ENCODE peak calls at places on chromosomes 1 and 21, in six cellular contexts. M is dorsolateral prefrontal cortex, T is cardiac muscle cell, V is lower leg skin, O is DND-41, D is AG10803. P is an unnamed sample.

GRCh38 chr1:239682945-239683344 is 296.6 kb downstream of the CHRM3 start:
- DNase-seq in M (no peak), V (no peak), D (no peak), T (no peak), O (no peak), P (no peak)

GRCh38 chr21:27365394-27365793 is 398.5 kb upstream of the ADAMTS5 start:
- DNase-seq in D (peak; percentile 42), M (no peak), T (no peak), V (no peak), O (no peak), P (no peak)

GRCh38 chr1:66182551-66183178 is 351.3 kb upstream of the SGIP1 start:
- DNase-seq in V (no peak), T (peak; percentile 91), O (no peak), M (no peak), D (peak; percentile 80), P (peak; percentile 63)

GRCh38 chr21:19557046-19557445 is 1153.5 kb upstream of the TMPRSS15 start:
- DNase-seq in V (no peak), T (no peak), D (no peak), M (no peak), O (no peak), P (no peak)

GRCh38 chr1:150093805-150094204 is 26.2 kb downstream of the VPS45 start:
- DNase-seq in O (no peak), T (no peak), D (no peak), M (no peak), V (no peak), P (no peak)

GRCh38 chr1:59917026-59917784 is 9.4 kb downstream of the CYP2J2 start:
- DNase-seq in O (no peak), M (peak; percentile 75), T (no peak), V (no peak), D (no peak), P (no peak)

GRCh38 chr1:94103608-94104007 is 17.3 kb downstream of the ABCA4 start:
- DNase-seq in O (no peak), V (peak; percentile 14), D (no peak), M (no peak), T (no peak), P (no peak)

GRCh38 chr1:41741244-41741643 is 177.5 kb downstream of the HIVEP3 start:
- DNase-seq in O (no peak), D (no peak), V (no peak), M (no peak), T (no peak), P (no peak)

GRCh38 chr1:69787151-69787550 is 219.4 kb downstream of the LRRC7 start:
- DNase-seq in D (no peak), T (no peak), O (peak; percentile 5), V (no peak), M (no peak), P (no peak)

GRCh38 chr1:54919367-54920359 is 32.7 kb upstream of the DHCR24 start:
- DNase-seq in M (no peak), O (no peak), D (no peak), V (no peak), T (no peak), P (no peak)

GRCh38 chr1:213656482-213656881 is 331.3 kb upstream of the PROX1 start:
- DNase-seq in V (no peak), D (no peak), T (no peak), M (no peak), O (no peak), P (no peak)

GRCh38 chr1:22626219-22626902 is 10.1 kb upstream of the C1QA start:
- DNase-seq in M (no peak), V (no peak), T (no peak), D (no peak), O (no peak), P (no peak)

GRCh38 chr21:21148514-21148913 is 150.3 kb downstream of the NCAM2 start:
- DNase-seq in V (no peak), M (no peak), D (no peak), O (no peak), T (no peak), P (no peak)

GRCh38 chr1:241695454-241696171 is 43.5 kb downstream of the WDR64 start:
- DNase-seq in O (no peak), T (no peak), V (no peak), M (no peak), D (no peak), P (no peak)

GRCh38 chr1:241696815-241697639 is 44.9 kb downstream of the WDR64 start:
- DNase-seq in M (no peak), V (no peak), O (no peak), D (no peak), T (no peak), P (no peak)

GRCh38 chr1:241697640-241698018 is 45.5 kb downstream of the WDR64 start:
- DNase-seq in M (no peak), O (no peak), T (no peak), V (no peak), D (no peak), P (no peak)

GRCh38 chr1:241698177-241698576 is 46.1 kb downstream of the WDR64 start:
- DNase-seq in M (no peak), O (no peak), V (no peak), D (no peak), T (no peak), P (no peak)

DNA sequence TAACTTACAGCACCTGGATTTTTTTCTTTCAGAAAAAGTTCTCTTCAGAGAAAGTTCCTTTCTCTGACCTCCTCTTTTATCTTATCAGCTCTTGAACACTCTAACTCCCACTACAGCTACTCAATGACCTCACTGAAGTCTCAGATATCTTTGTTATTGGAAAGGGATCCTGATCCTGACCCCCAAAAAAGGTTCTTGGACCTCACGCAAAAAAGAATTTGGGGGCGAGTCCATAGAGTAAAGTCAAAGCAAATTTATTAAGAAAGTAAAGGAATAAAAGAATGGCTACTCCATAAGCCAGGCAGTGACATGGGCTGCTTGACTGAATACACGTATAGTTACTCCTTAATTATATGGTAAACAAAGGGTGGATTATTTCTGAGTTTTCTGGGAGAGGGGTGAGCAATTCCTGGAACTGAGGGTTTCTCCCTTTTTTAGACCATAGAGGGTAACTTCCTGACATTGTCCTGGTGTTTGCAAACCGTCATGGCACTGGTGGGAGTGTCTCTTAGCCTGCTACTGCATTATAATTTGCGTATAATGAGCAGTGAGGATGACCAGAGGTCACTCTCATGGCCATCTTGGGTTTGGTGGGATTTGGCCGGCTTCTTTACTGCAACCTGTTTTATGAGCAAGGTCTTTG is 44.2 kb downstream of the WDR64 start:
- DNase-seq in T (no peak), O (no peak), D (no peak), V (no peak), M (no peak), P (no peak)
- TF ChIP-seq CTCF in T (no peak), O (no peak), D (no peak), V (no peak), M (no peak), P (no peak)

DNA sequence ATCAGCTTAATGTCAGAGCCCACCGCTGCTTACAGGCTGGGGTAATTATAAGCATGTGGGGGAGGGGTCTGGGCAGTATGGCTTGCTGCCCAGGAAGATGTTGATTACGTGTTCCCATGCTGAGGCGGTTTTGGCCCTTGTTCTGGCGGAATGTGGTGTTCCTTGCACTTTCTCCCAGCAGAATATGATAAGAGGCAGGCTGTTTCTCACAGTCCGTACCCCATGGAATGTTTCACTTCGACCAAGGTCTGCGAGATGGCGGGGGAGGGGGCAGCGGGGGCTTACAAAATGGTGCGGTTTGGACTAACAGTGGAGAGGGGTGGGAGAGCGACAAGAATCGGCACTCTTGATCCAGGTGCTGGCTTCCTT is 9.8 kb upstream of the HPCAL4 start:
- DNase-seq in O (no peak), T (peak; percentile 93), V (peak; percentile 68), M (no peak), D (peak; percentile 25), P (peak; percentile 51)
- H3K4me3 ChIP-seq in O (no peak overlapping the region), T (no peak overlapping the region), V (no peak overlapping the region), M (peak overlapping the region; percentile 19), D (no peak overlapping the region), P (peak overlapping the region; percentile 35)

GRCh38 chr1:44034423-44034822 is 3.2 kb upstream of the SLC6A9 start:
- DNase-seq in D (no peak), T (no peak), V (no peak), O (no peak), M (peak; percentile 22), P (no peak)

GRCh38 chr1:44037154-44037553 is 5.9 kb upstream of the SLC6A9 start:
- DNase-seq in T (no peak), V (no peak), O (no peak), M (peak; percentile 15), D (no peak), P (no peak)

GRCh38 chr1:44036409-44037111 is 5.3 kb upstream of the SLC6A9 start:
- DNase-seq in O (peak; percentile 73), T (peak; percentile 70), M (peak; percentile 82), V (peak; percentile 93), D (peak; percentile 72), P (no peak)

GRCh38 chr1:44034976-44035716 is 3.9 kb upstream of the SLC6A9 start:
- DNase-seq in T (no peak), O (no peak), V (no peak), M (peak; percentile 27), D (no peak), P (no peak)

GRCh38 chr1:44035726-44036408 is 4.6 kb upstream of the SLC6A9 start:
- DNase-seq in D (no peak), T (peak; percentile 68), V (no peak), M (peak; percentile 41), O (no peak), P (no peak)
- TF ChIP-seq CTCF in D (no peak), T (peak; percentile 33), V (no peak), M (no peak), O (no peak), P (peak; percentile 38)

GRCh38 chr21:46323710-46324389 is at the start of the genes C21orf58 and PCNT:
- DNase-seq in O (peak; percentile 98), D (peak; percentile 97), T (peak; percentile 99), M (peak; percentile 98), V (peak; percentile 99), P (peak; percentile 90)

GRCh38 chr21:46324390-46325072 is 575 bp downstream of the PCNT start:
- DNase-seq in T (peak; percentile 91), V (peak; percentile 97), D (peak; percentile 78), O (peak; percentile 87), M (peak; percentile 91), P (no peak)

GRCh38 chr21:46320331-46320801 is 3.3 kb downstream of the C21orf58 start:
- DNase-seq in T (peak; percentile 6), M (no peak), O (no peak), V (no peak), D (no peak), P (no peak)

GRCh38 chr21:46323227-46323709 is 402 bp downstream of the C21orf58 start:
- DNase-seq in M (no peak), O (peak; percentile 25), D (no peak), V (no peak), T (no peak), P (no peak)

DNA sequence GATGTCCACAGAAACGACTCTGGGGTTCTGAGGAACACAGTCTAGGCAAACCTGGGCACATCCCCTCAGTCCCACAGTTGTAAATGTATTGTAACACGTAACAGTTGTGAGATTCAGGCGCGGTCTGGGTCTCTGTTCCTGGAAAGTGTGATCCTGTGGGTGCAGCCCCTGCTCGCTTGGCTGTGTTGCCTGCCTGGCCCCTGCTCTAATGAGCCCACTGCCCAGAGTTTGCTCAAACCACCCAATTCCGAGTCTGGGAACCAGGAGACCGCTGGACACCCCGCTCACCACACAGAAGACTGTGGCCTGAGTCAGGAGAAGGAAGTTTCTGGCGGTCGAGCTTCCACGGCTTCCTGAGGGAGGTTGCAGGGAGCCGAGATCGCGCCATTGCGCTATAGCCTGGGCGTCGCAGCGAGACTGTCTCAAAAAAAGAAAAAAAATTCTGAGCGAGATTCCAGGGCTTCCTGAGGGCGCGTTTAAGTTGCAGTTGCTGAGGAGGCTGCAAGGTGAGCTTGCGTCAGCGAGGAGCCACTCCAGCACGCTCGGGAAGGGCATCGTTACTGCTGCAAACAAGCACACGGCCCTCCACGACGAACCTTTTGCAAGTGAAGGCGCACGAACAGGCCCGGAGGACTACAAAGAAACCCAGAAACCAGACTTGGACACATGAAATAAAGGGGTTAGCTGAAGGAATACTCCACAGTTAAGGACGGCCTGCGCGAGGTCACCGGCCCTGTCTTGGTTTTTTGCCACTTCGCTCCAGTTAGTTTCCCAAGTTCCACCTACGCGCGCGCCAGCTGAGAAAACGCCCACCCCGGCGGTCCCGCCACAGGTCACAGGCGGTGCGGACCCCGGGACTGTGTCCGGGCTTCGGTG is 1.1 kb downstream of the C21orf58 start:
- DNase-seq in M (no peak), O (peak; percentile 38), T (peak; percentile 45), V (no peak), D (peak; percentile 45), P (no peak)
- H3K4me3 ChIP-seq in M (peak overlapping the region; percentile 98), O (peak overlapping the region; percentile 37), T (peak overlapping the region; percentile 86), V (peak overlapping the region; percentile 49), D (peak overlapping the region; percentile 72), P (peak overlapping the region; percentile 85)